ENCODE peak calls at places on chromosomes 4 and X, in seven cellular contexts. One of them, this sample, is unnamed. For H3K4me1, the result is how much of the 10 kb centered on the place peaks cover.

GRCh38 chr4:1565598-1566295 is 118.4 kb downstream of the FAM53A start:
- DNase-seq in left ventricle myocardium inferior: no peak
- DNase-seq in mammary epithelial cell: no peak
- DNase-seq in H9: no peak
- DNase-seq in psoas muscle: peak
- DNase-seq in Panc1: no peak
- DNase-seq in IMR-90: no peak
- DNase-seq in this sample: peak

GRCh38 chr4:38323141-38323634 is 340.8 kb upstream of the KLF3 start:
- DNase-seq in left ventricle myocardium inferior: no peak
- DNase-seq in mammary epithelial cell: peak
- DNase-seq in H9: no peak
- DNase-seq in psoas muscle: no peak
- DNase-seq in Panc1: no peak
- DNase-seq in IMR-90: peak
- DNase-seq in this sample: no peak

GRCh38 chr4:137015759-137016409 is 516.4 kb downstream of the PCDH18 start:
- DNase-seq in left ventricle myocardium inferior: no peak
- DNase-seq in mammary epithelial cell: no peak
- DNase-seq in H9: no peak
- DNase-seq in psoas muscle: no peak
- DNase-seq in Panc1: no peak
- DNase-seq in IMR-90: no peak
- DNase-seq in this sample: no peak

GRCh38 chr4:155772459-155773195 is 13.8 kb downstream of the GUCY1B1 start:
- DNase-seq in left ventricle myocardium inferior: no peak
- DNase-seq in mammary epithelial cell: no peak
- DNase-seq in H9: peak
- DNase-seq in psoas muscle: no peak
- DNase-seq in Panc1: no peak
- DNase-seq in IMR-90: no peak
- DNase-seq in this sample: no peak

GRCh38 chr4:167775374-167775773 is 317.0 kb upstream of the ANXA10 start:
- DNase-seq in left ventricle myocardium inferior: no peak
- DNase-seq in mammary epithelial cell: peak
- DNase-seq in H9: no peak
- DNase-seq in psoas muscle: no peak
- DNase-seq in Panc1: no peak
- DNase-seq in IMR-90: peak
- DNase-seq in this sample: no peak

GRCh38 chrX:144214651-144215050 is 330.8 kb downstream of the UBE2NL start:
- DNase-seq in left ventricle myocardium inferior: no peak
- DNase-seq in mammary epithelial cell: no peak
- DNase-seq in H9: no peak
- DNase-seq in psoas muscle: no peak
- DNase-seq in Panc1: no peak
- DNase-seq in IMR-90: no peak
- DNase-seq in this sample: no peak

GRCh38 chr4:6771229-6771671 is 11.3 kb upstream of the KIAA0232 start:
- DNase-seq in left ventricle myocardium inferior: peak
- DNase-seq in mammary epithelial cell: peak
- DNase-seq in H9: no peak
- DNase-seq in psoas muscle: peak
- DNase-seq in Panc1: no peak
- DNase-seq in IMR-90: peak
- DNase-seq in this sample: no peak

GRCh38 chr4:141430686-141431085 is 205.7 kb upstream of the IL15 start:
- DNase-seq in left ventricle myocardium inferior: no peak
- DNase-seq in mammary epithelial cell: no peak
- DNase-seq in H9: no peak
- DNase-seq in psoas muscle: no peak
- DNase-seq in Panc1: no peak
- DNase-seq in IMR-90: no peak
- DNase-seq in this sample: no peak

GRCh38 chr4:176753049-176753448 is 39.7 kb downstream of the VEGFC start:
- DNase-seq in left ventricle myocardium inferior: no peak
- DNase-seq in mammary epithelial cell: peak
- DNase-seq in H9: no peak
- DNase-seq in psoas muscle: no peak
- DNase-seq in Panc1: peak
- DNase-seq in IMR-90: peak
- DNase-seq in this sample: no peak

GRCh38 chrX:38664285-38664684 is 102.9 kb downstream of the TSPAN7 start:
- DNase-seq in left ventricle myocardium inferior: no peak
- DNase-seq in mammary epithelial cell: peak
- DNase-seq in H9: no peak
- DNase-seq in psoas muscle: no peak
- DNase-seq in Panc1: no peak
- DNase-seq in IMR-90: peak
- DNase-seq in this sample: peak

GRCh38 chr4:128029907-128030306 is 31.2 kb upstream of the LARP1B start:
- DNase-seq in left ventricle myocardium inferior: no peak
- DNase-seq in mammary epithelial cell: no peak
- DNase-seq in H9: no peak
- DNase-seq in psoas muscle: no peak
- DNase-seq in Panc1: no peak
- DNase-seq in IMR-90: no peak
- DNase-seq in this sample: no peak

GRCh38 chr4:78647272-78647671 is 95.7 kb downstream of the ANXA3 start:
- DNase-seq in left ventricle myocardium inferior: no peak
- DNase-seq in mammary epithelial cell: no peak
- DNase-seq in H9: no peak
- DNase-seq in psoas muscle: no peak
- DNase-seq in Panc1: no peak
- DNase-seq in IMR-90: no peak
- DNase-seq in this sample: no peak
- H3K27ac ChIP-seq in left ventricle myocardium inferior: no peak
- H3K27ac ChIP-seq in mammary epithelial cell: no peak
- H3K27ac ChIP-seq in H9: no peak
- H3K27ac ChIP-seq in psoas muscle: no peak
- H3K27ac ChIP-seq in Panc1: no peak
- H3K27ac ChIP-seq in IMR-90: no peak
- H3K27ac ChIP-seq in this sample: no peak

DNA sequence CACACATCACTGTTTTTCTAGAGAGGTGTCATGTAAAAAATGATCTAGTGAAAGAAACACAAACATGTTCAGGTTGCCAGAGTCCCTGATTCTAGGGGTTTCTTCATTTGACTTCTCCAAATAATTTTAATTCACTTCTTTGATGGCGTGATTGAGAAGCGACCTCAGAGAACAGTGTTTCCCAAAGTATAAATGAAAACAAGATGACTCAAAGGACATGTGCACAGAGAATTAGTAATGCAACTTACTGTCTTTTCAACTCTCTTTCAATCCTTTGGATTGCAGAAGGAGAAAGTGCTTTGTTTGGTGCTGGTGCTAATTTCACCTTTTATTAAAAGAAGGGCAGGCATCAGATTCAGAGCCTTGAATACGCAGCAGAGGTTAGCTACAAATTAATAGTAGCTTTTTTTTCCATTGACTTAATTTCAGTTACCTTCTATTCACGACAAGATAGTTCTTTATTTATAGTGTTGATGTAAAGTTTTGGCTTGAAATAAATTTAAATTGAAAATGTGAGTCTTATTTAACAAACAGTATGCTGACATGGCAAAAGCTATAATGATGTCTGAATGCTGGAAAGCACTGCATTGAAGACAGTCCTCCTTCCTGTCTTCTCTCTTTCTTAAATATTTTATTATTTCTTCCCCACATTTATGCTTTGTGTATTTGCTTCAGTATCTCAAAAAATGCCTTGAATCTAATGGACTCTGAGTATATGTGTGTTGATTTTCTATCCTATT is 85.1 kb downstream of the SLC10A7 start:
- DNase-seq in left ventricle myocardium inferior: no peak
- DNase-seq in mammary epithelial cell: no peak
- DNase-seq in H9: no peak
- DNase-seq in psoas muscle: no peak
- DNase-seq in Panc1: no peak
- DNase-seq in IMR-90: peak
- DNase-seq in this sample: no peak
- H3K4me1 ChIP-seq in left ventricle myocardium inferior: under half
- H3K4me1 ChIP-seq in mammary epithelial cell: under half
- H3K4me1 ChIP-seq in H9: under half
- H3K4me1 ChIP-seq in psoas muscle: under half
- H3K4me1 ChIP-seq in Panc1: under half
- H3K4me1 ChIP-seq in IMR-90: under half
- H3K4me1 ChIP-seq in this sample: under half

DNA sequence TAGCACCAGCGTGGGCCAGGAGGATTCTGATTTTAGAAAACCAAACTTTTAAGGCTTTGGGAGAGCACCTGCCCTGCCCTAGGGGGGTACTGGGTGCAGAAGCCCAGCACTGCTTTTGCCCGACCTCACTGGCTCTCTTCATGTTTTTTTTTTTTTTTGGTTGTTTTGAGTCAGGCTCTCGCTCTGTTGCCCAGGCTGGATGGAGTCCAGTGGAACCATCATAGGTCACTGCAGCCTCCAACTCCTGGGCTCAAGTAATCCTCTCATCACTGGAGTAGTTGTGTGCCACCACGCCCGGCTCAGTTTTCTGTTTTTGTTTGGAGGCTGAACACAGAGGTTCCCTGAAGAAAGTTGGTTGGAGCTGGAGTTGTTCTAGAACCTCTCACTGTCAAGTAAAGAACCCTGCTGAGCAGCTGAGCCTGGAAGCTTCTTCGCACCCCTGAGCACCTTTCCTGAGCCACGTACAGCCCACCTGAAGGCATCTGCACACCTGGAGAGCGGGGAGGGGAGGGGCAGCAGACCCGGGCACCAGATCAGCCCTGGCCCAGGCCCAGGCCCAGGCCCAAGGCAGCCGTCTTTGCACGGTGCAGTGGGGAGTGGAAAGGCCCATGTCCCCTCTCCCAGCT is 49.5 kb downstream of the SHROOM2 start:
- DNase-seq in left ventricle myocardium inferior: no peak
- DNase-seq in mammary epithelial cell: no peak
- DNase-seq in H9: no peak
- DNase-seq in psoas muscle: no peak
- DNase-seq in Panc1: no peak
- DNase-seq in IMR-90: no peak
- DNase-seq in this sample: no peak
- H3K27ac ChIP-seq in left ventricle myocardium inferior: no peak
- H3K27ac ChIP-seq in mammary epithelial cell: no peak
- H3K27ac ChIP-seq in H9: no peak
- H3K27ac ChIP-seq in psoas muscle: no peak
- H3K27ac ChIP-seq in Panc1: no peak
- H3K27ac ChIP-seq in IMR-90: no peak
- H3K27ac ChIP-seq in this sample: no peak

GRCh38 chr4:94486372-94486801 is 34.6 kb downstream of the PDLIM5 start:
- DNase-seq in left ventricle myocardium inferior: no peak
- DNase-seq in mammary epithelial cell: peak
- DNase-seq in H9: no peak
- DNase-seq in psoas muscle: no peak
- DNase-seq in Panc1: no peak
- DNase-seq in IMR-90: peak
- DNase-seq in this sample: no peak
- H3K4me1 ChIP-seq in left ventricle myocardium inferior: half or more
- H3K4me1 ChIP-seq in mammary epithelial cell: half or more
- H3K4me1 ChIP-seq in H9: under half
- H3K4me1 ChIP-seq in psoas muscle: half or more
- H3K4me1 ChIP-seq in Panc1: under half
- H3K4me1 ChIP-seq in IMR-90: under half
- H3K4me1 ChIP-seq in this sample: under half

GRCh38 chrX:63746278-63746677 is 38.7 kb downstream of the ARHGEF9 start:
- DNase-seq in left ventricle myocardium inferior: no peak
- DNase-seq in mammary epithelial cell: peak
- DNase-seq in H9: no peak
- DNase-seq in psoas muscle: no peak
- DNase-seq in Panc1: no peak
- DNase-seq in IMR-90: no peak
- DNase-seq in this sample: no peak

GRCh38 chrX:63750846-63751245 is 34.2 kb downstream of the ARHGEF9 start:
- DNase-seq in left ventricle myocardium inferior: no peak
- DNase-seq in mammary epithelial cell: no peak
- DNase-seq in H9: no peak
- DNase-seq in psoas muscle: no peak
- DNase-seq in Panc1: no peak
- DNase-seq in IMR-90: no peak
- DNase-seq in this sample: no peak

GRCh38 chrX:63744850-63745249 is 40.2 kb downstream of the ARHGEF9 start:
- DNase-seq in left ventricle myocardium inferior: no peak
- DNase-seq in mammary epithelial cell: no peak
- DNase-seq in H9: no peak
- DNase-seq in psoas muscle: no peak
- DNase-seq in Panc1: no peak
- DNase-seq in IMR-90: no peak
- DNase-seq in this sample: no peak

GRCh38 chrX:63746715-63747114 is 38.3 kb downstream of the ARHGEF9 start:
- DNase-seq in left ventricle myocardium inferior: no peak
- DNase-seq in mammary epithelial cell: no peak
- DNase-seq in H9: no peak
- DNase-seq in psoas muscle: no peak
- DNase-seq in Panc1: no peak
- DNase-seq in IMR-90: no peak
- DNase-seq in this sample: no peak

DNA sequence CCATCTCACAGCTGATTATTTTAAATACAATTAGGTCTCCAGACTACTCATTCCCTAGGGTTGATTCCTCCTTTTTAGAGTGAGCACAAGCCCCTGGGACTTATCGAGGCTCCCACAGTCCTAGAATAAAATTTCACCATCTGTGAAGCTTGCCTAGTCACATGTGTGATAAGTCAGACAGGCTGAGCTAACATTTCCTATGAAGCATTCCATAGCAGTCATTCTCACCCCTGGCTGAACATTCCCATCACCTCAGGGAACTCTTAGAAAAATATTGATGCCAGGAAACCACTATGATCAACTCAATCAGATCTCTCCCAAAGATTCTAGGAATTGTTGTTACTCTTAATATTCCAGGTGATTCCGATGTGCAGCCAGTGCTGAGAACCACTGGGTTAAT is 37.7 kb downstream of the ARHGEF9 start:
- DNase-seq in left ventricle myocardium inferior: no peak
- DNase-seq in mammary epithelial cell: peak
- DNase-seq in H9: no peak
- DNase-seq in psoas muscle: no peak
- DNase-seq in Panc1: no peak
- DNase-seq in IMR-90: peak
- DNase-seq in this sample: no peak
- H3K27ac ChIP-seq in left ventricle myocardium inferior: peak
- H3K27ac ChIP-seq in mammary epithelial cell: peak
- H3K27ac ChIP-seq in H9: no peak
- H3K27ac ChIP-seq in psoas muscle: no peak
- H3K27ac ChIP-seq in Panc1: no peak
- H3K27ac ChIP-seq in IMR-90: no peak
- H3K27ac ChIP-seq in this sample: no peak

GRCh38 chrX:153903238-153903980 is 1.1 kb upstream of the AVPR2 start:
- DNase-seq in left ventricle myocardium inferior: no peak
- DNase-seq in mammary epithelial cell: no peak
- DNase-seq in H9: peak
- DNase-seq in psoas muscle: no peak
- DNase-seq in Panc1: no peak
- DNase-seq in IMR-90: no peak
- DNase-seq in this sample: peak
- H3K4me1 ChIP-seq in left ventricle myocardium inferior: under half
- H3K4me1 ChIP-seq in mammary epithelial cell: under half
- H3K4me1 ChIP-seq in H9: under half
- H3K4me1 ChIP-seq in psoas muscle: under half
- H3K4me1 ChIP-seq in Panc1: half or more
- H3K4me1 ChIP-seq in IMR-90: under half
- H3K4me1 ChIP-seq in this sample: under half

This sample was measured in endodermal cell.